ENCODE peak calls at places on chromosomes 5 and 9, in seven cellular contexts. M, I, Y, B, D, L and A are unnamed samples.

GRCh38 chr5:150149618-150150017 is 6.0 kb downstream of the PDGFRB start:
- DNase-seq in Y (no peak), M (no peak), L (no peak), I (no peak), D (no peak), B (no peak), A (no peak)

GRCh38 chr5:61048534-61048933 is 103.5 kb downstream of the NDUFAF2 start:
- DNase-seq in D (no peak), B (no peak), L (no peak), Y (no peak), I (peak), M (no peak), A (no peak)

GRCh38 chr9:21817176-21817575 is 14.7 kb downstream of the MTAP start:
- DNase-seq in L (no peak), B (no peak), D (no peak), I (no peak), M (no peak), Y (no peak), A (no peak)

GRCh38 chr9:121884057-121884512 is 209.0 kb downstream of the TTLL11 start:
- DNase-seq in M (no peak), L (no peak), Y (no peak), I (no peak), B (no peak), D (no peak), A (no peak)

GRCh38 chr9:132644251-132644650 is 25.5 kb downstream of the DDX31 start:
- DNase-seq in Y (no peak), I (peak), D (no peak), B (no peak), M (no peak), L (peak), A (no peak)

GRCh38 chr5:66503203-66503789 is 92.9 kb upstream of the MAST4 start:
- DNase-seq in Y (no peak), M (no peak), I (no peak), L (no peak), D (no peak), B (no peak), A (no peak)

GRCh38 chr5:98827161-98827560 is 53.7 kb downstream of the RGMB start:
- DNase-seq in M (no peak), B (no peak), L (no peak), Y (no peak), D (peak), I (peak), A (no peak)

GRCh38 chr9:120841930-120842684 is 615 bp downstream of the PSMD5 start:
- DNase-seq in I (peak), D (no peak), B (no peak), Y (no peak), L (no peak), M (peak), A (no peak)

GRCh38 chr5:14038341-14038959 is 94.0 kb upstream of the DNAH5 start:
- DNase-seq in D (peak), I (peak), Y (no peak), M (no peak), B (no peak), L (no peak), A (no peak)

GRCh38 chr5:110625376-110625999 is 101.0 kb downstream of the TMEM232 start:
- DNase-seq in I (peak), M (no peak), Y (no peak), D (peak), L (no peak), B (no peak), A (no peak)

GRCh38 chr5:443239-444151 is 519 bp downstream of the EXOC3 start:
- DNase-seq in M (no peak), Y (no peak), B (no peak), D (no peak), L (peak), I (no peak), A (no peak)

GRCh38 chr9:89891221-89892052 is 286.6 kb downstream of the GADD45G start:
- DNase-seq in Y (no peak), L (no peak), M (no peak), I (no peak), B (no peak), D (no peak), A (no peak)

GRCh38 chr5:137516961-137517360 is 17.8 kb upstream of the SPOCK1 start:
- DNase-seq in L (no peak), M (no peak), B (no peak), I (no peak), Y (no peak), D (no peak), A (no peak)

GRCh38 chr5:134177197-134178171 is 734 bp upstream of the SKP1 start:
- DNase-seq in Y (no peak), D (peak), L (no peak), B (peak), M (no peak), I (peak), A (no peak)

GRCh38 chr5:133052317-133053175 is 733 bp downstream of the HSPA4 start:
- DNase-seq in D (peak), M (peak), B (peak), I (peak), Y (no peak), L (peak), A (peak)

GRCh38 chr5:73321757-73322452 is 126.7 kb downstream of the FOXD1 start:
- DNase-seq in L (no peak), M (no peak), B (no peak), Y (no peak), D (no peak), I (peak), A (no peak)

GRCh38 chr5:150945501-150945900 is 40.7 kb upstream of the ZNF300 start:
- DNase-seq in M (no peak), L (no peak), Y (no peak), I (no peak), B (no peak), D (no peak), A (no peak)

GRCh38 chr9:132457508-132457907 is 47.5 kb downstream of the CFAP77 start:
- DNase-seq in M (no peak), D (no peak), I (no peak), Y (no peak), L (no peak), B (no peak), A (no peak)

GRCh38 chr5:164097747-164098146 is 592.3 kb downstream of the MAT2B start:
- DNase-seq in M (no peak), L (no peak), B (no peak), D (no peak), I (peak), Y (no peak), A (no peak)

GRCh38 chr5:32574540-32575175 is 10.7 kb upstream of the SUB1 start:
- DNase-seq in M (no peak), I (no peak), B (no peak), L (no peak), D (no peak), Y (no peak), A (no peak)

GRCh38 chr9:8374471-8374870 is 574.9 kb upstream of the DMAC1 start:
- DNase-seq in M (no peak), B (no peak), L (no peak), D (no peak), I (no peak), Y (no peak), A (no peak)

GRCh38 chr5:52794519-52794918 is 6.8 kb downstream of the ITGA1 start:
- DNase-seq in I (no peak), D (no peak), M (no peak), L (no peak), B (no peak), Y (no peak), A (no peak)

GRCh38 chr5:117318528-117318927 is 743.9 kb upstream of the SEMA6A start:
- DNase-seq in B (no peak), L (no peak), Y (no peak), M (no peak), I (no peak), D (no peak), A (no peak)

GRCh38 chr9:69379250-69379982 is 54.4 kb downstream of the ENTREP1 start:
- DNase-seq in I (peak), L (no peak), D (no peak), B (no peak), Y (no peak), M (no peak), A (no peak)

GRCh38 chr5:72596956-72597355 is 89.7 kb upstream of the ZNF366 start:
- DNase-seq in Y (no peak), D (no peak), I (no peak), B (no peak), L (no peak), M (no peak), A (no peak)

GRCh38 chr9:130298663-130299279 is 33.2 kb downstream of the HMCN2 start:
- DNase-seq in D (peak), I (peak), Y (peak), M (no peak), L (no peak), B (peak), A (no peak)

GRCh38 chr9:125747765-125748510 is 765 bp downstream of the PBX3 start:
- DNase-seq in Y (peak), L (no peak), D (no peak), B (peak), M (no peak), I (peak), A (peak)

GRCh38 chr5:761206-761771 is 23.2 kb downstream of the ZDHHC11B start:
- DNase-seq in M (no peak), B (no peak), I (no peak), Y (no peak), D (no peak), L (no peak), A (no peak)

GRCh38 chr5:173334808-173335207 is 6.6 kb upstream of the STC2 start:
- DNase-seq in I (peak), M (no peak), Y (no peak), D (no peak), B (no peak), L (no peak), A (no peak)

GRCh38 chr5:104347119-104347708 is 784.6 kb upstream of the NUDT12 start:
- DNase-seq in L (no peak), I (peak), M (no peak), B (no peak), Y (no peak), D (no peak), A (no peak)

GRCh38 chr5:82092-82491 is 9.9 kb upstream of the PLEKHG4B start:
- DNase-seq in B (no peak), I (peak), M (no peak), L (no peak), Y (peak), D (no peak), A (no peak)

GRCh38 chr5:169270827-169271226 is 30.1 kb downstream of the SLIT3 start:
- DNase-seq in B (no peak), D (no peak), I (no peak), M (no peak), L (no peak), Y (no peak), A (no peak)

GRCh38 chr5:154646841-154647759 is 108.1 kb upstream of the LARP1 start:
- DNase-seq in Y (peak), D (no peak), M (peak), I (peak), L (peak), B (peak), A (no peak)

GRCh38 chr9:110126986-110127864 is 80.7 kb downstream of the C9orf152 start:
- DNase-seq in I (no peak), M (no peak), L (no peak), Y (no peak), B (peak), D (no peak), A (no peak)

GRCh38 chr5:81924467-81924866 is 47.4 kb upstream of the ATG10 start:
- DNase-seq in I (no peak), M (no peak), B (no peak), D (no peak), L (no peak), Y (no peak), A (no peak)

GRCh38 chr5:10199700-10200099 is 50.0 kb downstream of the ATPSCKMT start:
- DNase-seq in Y (no peak), M (no peak), B (no peak), I (no peak), D (no peak), L (no peak), A (no peak)

GRCh38 chr5:83848928-83849327 is 128.3 kb upstream of the HAPLN1 start:
- DNase-seq in M (no peak), D (no peak), L (no peak), Y (no peak), B (no peak), I (no peak), A (no peak)

GRCh38 chr5:141094481-141095262 is at the start of gene PCDHB2:
- DNase-seq in L (no peak), D (peak), Y (peak), B (no peak), I (peak), M (no peak), A (no peak)

GRCh38 chr9:2764371-2764770 is 47.1 kb downstream of the KCNV2 start:
- DNase-seq in M (no peak), L (no peak), Y (no peak), D (no peak), B (no peak), I (no peak), A (peak)